ENCODE peak calls at places on chromosomes 4 and X, in eight cellular contexts. D is choroid plexus epithelial cell; A is mesendoderm; F is activated CD8-positive, alpha-beta T cell treated with anti-CD3 and anti-CD28 coated beads for 36 hours; Y is dorsolateral prefrontal cortex; S is AG08396; X is RPMI8226; I is epithelial cell of esophagus. E is an unnamed sample.

GRCh38 chrX:119655125-119655524 is 37.8 kb downstream of the SEPTIN6 start:
- DNase-seq in D (peak; percentile 94), A (peak; percentile 20), F (peak; percentile 75), Y (peak; percentile 52), S (peak; percentile 43), X (no peak), I (peak; percentile 53), E (no peak)

GRCh38 chr4:185276036-185276435 is 66.6 kb downstream of the SNX25 start:
- DNase-seq in D (peak; percentile 52), A (no peak), F (no peak), Y (no peak), S (no peak), X (no peak), I (peak; percentile 50), E (no peak)

GRCh38 chr4:91567594-91567993 is 736.2 kb upstream of the GRID2 start:
- DNase-seq in D (no peak), A (no peak), F (no peak), Y (no peak), S (no peak), X (no peak), I (no peak), E (no peak)

GRCh38 chr4:7460591-7460990 is 25.9 kb upstream of the PSAPL1 start:
- DNase-seq in D (peak; percentile 32), A (no peak), F (no peak), Y (no peak), S (no peak), X (peak; percentile 48), I (no peak), E (no peak)

GRCh38 chr4:167117273-167117672 is 117.0 kb downstream of the SPOCK3 start:
- DNase-seq in D (no peak), A (no peak), F (peak; percentile 8), Y (no peak), S (no peak), X (no peak), I (peak; percentile 95), E (no peak)

GRCh38 chr4:185143596-185143969 is 517 bp downstream of the SLC25A4 start:
- DNase-seq in D (peak; percentile 16), A (no peak), F (peak; percentile 38), Y (peak; percentile 73), S (peak; percentile 45), X (peak; percentile 31), I (peak; percentile 67), E (no peak)

GRCh38 chr4:72295966-72296557 is 264.3 kb downstream of the NPFFR2 start:
- DNase-seq in D (peak; percentile 84), A (peak; percentile 75), F (no peak), Y (no peak), S (peak; percentile 25), X (peak; percentile 21), I (peak; percentile 60), E (no peak)

GRCh38 chr4:77819409-77819835 is 254 bp upstream of the CNOT6L start:
- DNase-seq in D (peak; percentile 17), A (no peak), F (no peak), Y (peak; percentile 47), S (peak; percentile 39), X (peak; percentile 57), I (peak; percentile 34), E (no peak)

GRCh38 chrX:39907964-39908616 is 189.7 kb downstream of the BCOR start:
- DNase-seq in D (peak; percentile 82), A (peak; percentile 93), F (peak; percentile 21), Y (no peak), S (peak; percentile 85), X (no peak), I (peak; percentile 87), E (peak; percentile 82)

GRCh38 chrX:118115948-118116307 is 682 bp downstream of the KLHL13 start:
- DNase-seq in D (no peak), A (no peak), F (no peak), Y (no peak), S (no peak), X (no peak), I (no peak), E (no peak)

GRCh38 chr4:89196745-89197144 is 85.4 kb downstream of the TIGD2 start:
- DNase-seq in D (no peak), A (peak; percentile 75), F (no peak), Y (no peak), S (no peak), X (no peak), I (no peak), E (no peak)

GRCh38 chr4:20151436-20151835 is 100.3 kb upstream of the SLIT2 start:
- DNase-seq in D (no peak), A (no peak), F (no peak), Y (no peak), S (no peak), X (no peak), I (no peak), E (no peak)

GRCh38 chr4:142875117-142875516 is 29.0 kb upstream of the INPP4B start:
- DNase-seq in D (no peak), A (peak; percentile 45), F (no peak), Y (no peak), S (no peak), X (no peak), I (no peak), E (peak; percentile 82)

GRCh38 chr4:150569384-150569987 is 12.5 kb upstream of the MAB21L2 start:
- DNase-seq in D (peak; percentile 83), A (no peak), F (no peak), Y (no peak), S (peak; percentile 33), X (no peak), I (no peak), E (no peak)

GRCh38 chr4:154491341-154491679 is 289 bp downstream of the DCHS2 start:
- DNase-seq in D (peak; percentile 30), A (peak; percentile 72), F (peak; percentile 7), Y (no peak), S (peak; percentile 44), X (no peak), I (peak; percentile 37), E (peak; percentile 80)

GRCh38 chr4:2537011-2537830 is 774 bp downstream of the FAM193A start:
- DNase-seq in D (peak; percentile 41), A (peak; percentile 61), F (peak; percentile 68), Y (peak; percentile 60), S (peak; percentile 56), X (peak; percentile 33), I (peak; percentile 60), E (peak; percentile 78)

GRCh38 chrX:103362504-103362903 is 6.2 kb downstream of the TCEAL9 start:
- DNase-seq in D (peak; percentile 76), A (peak; percentile 89), F (no peak), Y (no peak), S (peak; percentile 54), X (no peak), I (peak; percentile 20), E (no peak)

GRCh38 chrX:108199691-108200090 is 108.1 kb downstream of the ATG4A start:
- DNase-seq in D (peak; percentile 62), A (peak; percentile 44), F (peak; percentile 24), Y (no peak), S (peak; percentile 16), X (peak; percentile 46), I (peak; percentile 43), E (peak; percentile 77)

GRCh38 chrX:72025236-72025770 is 106.4 kb downstream of the RTL5 start:
- DNase-seq in D (no peak), A (no peak), F (no peak), Y (no peak), S (no peak), X (no peak), I (no peak), E (peak; percentile 17)

GRCh38 chrX:71619193-71619592 is 882 bp upstream of the CXCR3 start:
- DNase-seq in D (no peak), A (no peak), F (peak; percentile 87), Y (no peak), S (no peak), X (no peak), I (no peak), E (no peak)

GRCh38 chr4:71229477-71230257 is 109.2 kb upstream of the SLC4A4 start:
- DNase-seq in D (peak; percentile 62), A (peak; percentile 66), F (no peak), Y (peak; percentile 57), S (peak; percentile 55), X (peak; percentile 39), I (peak; percentile 58), E (peak; percentile 67)

GRCh38 chr4:109665783-109666455 is 37.3 kb downstream of the CASP6 start:
- DNase-seq in D (no peak), A (no peak), F (no peak), Y (no peak), S (no peak), X (no peak), I (no peak), E (no peak)

GRCh38 chrX:31590581-31591113 is 518.8 kb upstream of the FTHL17 start:
- DNase-seq in D (peak; percentile 74), A (no peak), F (no peak), Y (no peak), S (peak; percentile 6), X (no peak), I (peak; percentile 47), E (no peak)

GRCh38 chr4:3877868-3878267 is 111.7 kb downstream of the ADRA2C start:
- DNase-seq in D (no peak), A (no peak), F (no peak), Y (no peak), S (no peak), X (no peak), I (no peak), E (no peak)